ENCODE peak calls at places on chromosomes 4 and X, in six cellular contexts. L is iPS DF 6.9; I is brain microvascular endothelial cell; V is ovary; O is CD4-positive, alpha-beta T cell; R is AG04450. G is an unnamed sample.

GRCh38 chr4:64581422-64581821 is 172.2 kb upstream of the TECRL start:
- DNase-seq in R (no peak), O (no peak), V (no peak), I (peak; percentile 33), L (no peak), G (no peak)

GRCh38 chr4:109207060-109207459 is 95.4 kb downstream of the COL25A1 start:
- DNase-seq in R (peak; percentile 36), L (no peak), O (no peak), V (no peak), I (peak; percentile 60), G (no peak)

GRCh38 chr4:119237201-119237600 is 24.7 kb downstream of the USP53 start:
- DNase-seq in R (no peak), I (no peak), O (no peak), L (no peak), V (no peak), G (no peak)

GRCh38 chrX:2917767-2918166 is 11.4 kb downstream of the ARSD start:
- DNase-seq in I (no peak), L (no peak), O (no peak), V (no peak), R (no peak), G (no peak)

GRCh38 chr4:56739104-56739777 is 58.1 kb upstream of the HOPX start:
- DNase-seq in I (no peak), L (no peak), O (no peak), R (no peak), V (no peak), G (no peak)

GRCh38 chrX:123588723-123589122 is 144.1 kb downstream of the THOC2 start:
- DNase-seq in V (no peak), L (no peak), I (no peak), R (no peak), O (no peak), G (no peak)

GRCh38 chr4:168797176-168797575 is 212.9 kb downstream of the CBR4 start:
- DNase-seq in R (no peak), L (no peak), O (no peak), I (peak; percentile 79), V (no peak), G (no peak)

GRCh38 chr4:5989236-5990225 is 28.7 kb downstream of the C4orf50 start:
- DNase-seq in O (no peak), I (no peak), R (no peak), V (peak; percentile 6), L (no peak), G (no peak)

GRCh38 chrX:10166731-10167149 is 10.0 kb downstream of the CLCN4 start:
- DNase-seq in V (no peak), I (no peak), L (no peak), R (no peak), O (no peak), G (no peak)

GRCh38 chrX:134868766-134869495 is 121.9 kb upstream of the SMIM10 start:
- DNase-seq in I (peak; percentile 77), R (peak; percentile 38), L (no peak), V (no peak), O (no peak), G (no peak)

GRCh38 chr4:24067781-24068193 is 177.9 kb upstream of the PPARGC1A start:
- DNase-seq in O (no peak), R (peak; percentile 21), L (no peak), I (peak; percentile 38), V (no peak), G (no peak)

GRCh38 chr4:157514711-157515110 is 294.2 kb downstream of the GRIA2 start:
- DNase-seq in L (peak; percentile 20), V (no peak), I (no peak), R (no peak), O (no peak), G (no peak)

GRCh38 chr4:1777822-1778641 is 15.1 kb upstream of the FGFR3 start:
- DNase-seq in V (no peak), I (peak; percentile 10), L (no peak), R (no peak), O (no peak), G (no peak)

GRCh38 chr4:2560167-2560566 is 23.7 kb downstream of the FAM193A start:
- DNase-seq in V (no peak), O (no peak), I (no peak), R (no peak), L (no peak), G (no peak)

GRCh38 chrX:19931146-19931545 is 43.7 kb upstream of the SH3KBP1 start:
- DNase-seq in O (no peak), L (no peak), I (no peak), R (no peak), V (no peak), G (no peak)

GRCh38 chr4:7854697-7855370 is 84.8 kb downstream of the AFAP1 start:
- DNase-seq in R (no peak), L (no peak), O (peak; percentile 48), I (no peak), V (no peak), G (no peak)

GRCh38 chr4:140117946-140118345 is 36.0 kb downstream of the MAML3 start:
- DNase-seq in R (no peak), O (no peak), V (no peak), L (no peak), I (no peak), G (no peak)

GRCh38 chr4:88846232-88846790 is 148.7 kb upstream of the NAP1L5 start:
- DNase-seq in I (no peak), R (no peak), V (no peak), O (no peak), L (no peak), G (no peak)

GRCh38 chrX:1391370-1391706 is 575 bp downstream of the SLC25A6 start:
- DNase-seq in R (no peak), L (peak; percentile 55), I (no peak), V (no peak), O (no peak), G (peak; percentile 95)

GRCh38 chrX:1464282-1465131 is 11.8 kb upstream of the ASMTL start:
- DNase-seq in R (no peak), O (no peak), V (no peak), I (no peak), L (no peak), G (no peak)

GRCh38 chr4:70651864-70652506 is 14.3 kb downstream of the JCHAIN start:
- DNase-seq in L (peak; percentile 20), V (no peak), R (no peak), I (no peak), O (no peak), G (no peak)

GRCh38 chrX:79081895-79082512 is 62.5 kb upstream of the GPR174 start:
- DNase-seq in V (no peak), O (no peak), R (no peak), I (peak; percentile 12), L (no peak), G (no peak)

GRCh38 chrX:45824471-45824870 is 623.8 kb upstream of the DIPK2B start:
- DNase-seq in O (no peak), R (peak; percentile 81), I (peak; percentile 91), V (no peak), L (no peak), G (no peak)

GRCh38 chr4:102625232-102625930 is 124.2 kb downstream of the NFKB1 start:
- DNase-seq in O (peak; percentile 53), R (no peak), L (no peak), I (no peak), V (peak; percentile 44), G (no peak)

GRCh38 chrX:100609591-100609990 is 24.9 kb downstream of the TNMD start:
- DNase-seq in I (no peak), L (no peak), V (no peak), R (no peak), O (no peak), G (no peak)

GRCh38 chr4:25401066-25401465 is 24.0 kb downstream of the ANAPC4 start:
- DNase-seq in L (no peak), R (no peak), V (no peak), O (no peak), I (no peak), G (no peak)

GRCh38 chr4:2484993-2485392 is 16.1 kb downstream of the RNF4 start:
- DNase-seq in V (peak; percentile 49), R (no peak), I (no peak), O (peak; percentile 63), L (no peak), G (peak; percentile 85)

GRCh38 chr4:26281876-26282275 is 38.9 kb upstream of the RBPJ start:
- DNase-seq in R (peak; percentile 26), O (no peak), V (no peak), L (no peak), I (no peak), G (no peak)

GRCh38 chrX:42241421-42241820 is 318.1 kb upstream of the CASK start:
- DNase-seq in V (no peak), R (no peak), L (no peak), I (no peak), O (no peak), G (no peak)

GRCh38 chrX:120840826-120841225 is 34.8 kb downstream of the CT47B1 start:
- DNase-seq in I (peak; percentile 65), L (no peak), R (no peak), V (no peak), O (no peak), G (no peak)

GRCh38 chrX:50579955-50580354 is 109.3 kb upstream of the DGKK start:
- DNase-seq in I (peak; percentile 48), V (no peak), O (peak; percentile 1), R (peak; percentile 11), L (peak; percentile 22), G (no peak)

GRCh38 chr4:181966084-181966483 is 277.1 kb upstream of the TENM3 start:
- DNase-seq in I (peak; percentile 79), L (no peak), R (no peak), V (no peak), O (no peak), G (no peak)

G was measured in heart right ventricle.